ENCODE peak calls at places on chromosomes 13 and 19, in nine cellular contexts. M is mucosa of descending colon, B is SJCRH30, K is endodermal cell, J is sigmoid colon, Z is GM23248, Y is LNCaP clone FGC, D is fibroblast of the aortic adventitia, L is tibial nerve. W is an unnamed sample.

GRCh38 chr19:4069331-4069959 is 2.7 kb upstream of the ZBTB7A start:
- DNase-seq in B (no peak), J (no peak), Y (no peak), Z (no peak), K (peak; percentile 50), L (no peak), D (no peak), M (peak; percentile 87), W (no peak)

GRCh38 chr19:2636897-2637683 is 65.4 kb downstream of the GNG7 start:
- DNase-seq in Y (no peak), B (peak; percentile 44), M (peak; percentile 78), Z (peak; percentile 64), J (peak; percentile 75), D (peak; percentile 37), K (peak; percentile 92), L (no peak), W (peak; percentile 34)

GRCh38 chr13:102651892-102652291 is 43.0 kb downstream of the METTL21C start:
- DNase-seq in J (no peak), M (no peak), Z (no peak), B (no peak), D (peak; percentile 14), L (no peak), K (no peak), Y (no peak), W (no peak)

GRCh38 chr19:8397291-8397690 is 7.1 kb downstream of the RAB11B start:
- DNase-seq in M (peak; percentile 34), K (no peak), D (no peak), Z (no peak), J (no peak), L (no peak), B (no peak), Y (no peak), W (no peak)

GRCh38 chr13:33185853-33186252 is 99.7 kb downstream of the STARD13 start:
- DNase-seq in B (no peak), M (no peak), Z (no peak), D (no peak), Y (no peak), K (peak; percentile 52), J (no peak), L (no peak), W (no peak)

GRCh38 chr19:2661615-2662014 is 40.9 kb downstream of the GNG7 start:
- DNase-seq in K (peak; percentile 71), L (no peak), J (no peak), Z (peak; percentile 15), B (no peak), M (no peak), Y (no peak), D (no peak), W (no peak)

GRCh38 chr13:46667687-46668281 is 114.8 kb downstream of the LRCH1 start:
- DNase-seq in D (peak; percentile 48), L (no peak), Z (peak; percentile 13), J (no peak), M (no peak), K (no peak), B (no peak), Y (no peak), W (no peak)

GRCh38 chr13:41315466-41316047 is 4.5 kb downstream of the NAA16 start:
- DNase-seq in L (no peak), D (peak; percentile 23), J (no peak), B (no peak), Y (no peak), M (no peak), Z (peak; percentile 64), K (no peak), W (no peak)

GRCh38 chr13:59391696-59392095 is 772.0 kb downstream of the DIAPH3 start:
- DNase-seq in B (peak; percentile 61), M (no peak), D (peak; percentile 77), L (no peak), Z (peak; percentile 79), Y (peak; percentile 14), K (peak; percentile 83), J (no peak), W (peak; percentile 75)

GRCh38 chr13:47858042-47858677 is 142.9 kb downstream of the SUCLA2 start:
- DNase-seq in D (no peak), L (no peak), M (no peak), J (no peak), K (no peak), B (no peak), Z (peak; percentile 27), Y (no peak), W (peak; percentile 5)

GRCh38 chr13:102698649-102698980 is 3.8 kb upstream of the METTL21C start:
- DNase-seq in Y (no peak), Z (no peak), B (no peak), L (no peak), K (no peak), M (no peak), D (no peak), J (no peak), W (no peak)

DNA sequence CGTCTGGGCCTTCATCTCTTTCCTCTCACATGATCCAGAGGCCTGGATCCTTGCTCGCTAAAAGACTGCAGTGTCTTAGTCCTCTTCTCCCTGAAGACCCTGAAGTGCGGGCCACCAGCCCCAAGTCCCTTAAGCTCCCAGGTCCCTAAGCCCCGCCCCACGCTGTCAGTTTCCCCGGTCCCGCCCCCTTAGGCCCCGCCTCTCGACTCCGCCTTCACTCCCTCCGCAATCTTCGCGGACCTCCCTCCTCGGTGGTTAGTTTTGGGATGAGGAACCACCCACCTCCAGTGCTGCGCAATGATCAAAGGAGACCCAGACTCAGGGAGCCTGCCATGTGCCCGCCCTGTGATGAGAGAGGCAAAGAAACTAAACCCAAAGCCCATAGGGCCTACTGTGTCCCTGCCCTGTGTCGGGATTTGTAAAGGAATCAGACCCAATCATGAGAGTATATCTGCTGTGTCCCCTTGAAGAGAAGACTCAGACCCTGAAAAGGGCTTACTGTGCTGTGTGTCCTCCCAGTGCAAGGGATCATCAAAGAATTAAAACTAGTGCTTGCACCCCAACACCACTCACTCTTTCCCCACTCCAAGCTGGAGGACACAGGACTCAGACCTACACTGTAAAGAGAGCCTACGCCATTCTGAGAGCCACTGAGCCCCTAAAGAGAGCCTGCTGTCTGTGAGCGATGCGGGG is 3.0 kb upstream of the COX6B1 start:
- DNase-seq in Y (no peak), K (peak; percentile 98), L (peak; percentile 74), Z (peak; percentile 69), B (peak; percentile 76), D (peak; percentile 49), M (peak; percentile 90), J (peak; percentile 93), W (peak; percentile 64)
- H3K4me3 ChIP-seq in Y (peak overlapping the region; percentile 60), K (peak overlapping the region; percentile 79), L (peak overlapping the region; percentile 68), Z (peak overlapping the region; percentile 73), B (peak overlapping the region; percentile 61), D (peak overlapping the region; percentile 59), M (peak overlapping the region; percentile 30), J (peak overlapping the region; percentile 51), W (peak overlapping the region; percentile 62)

DNA sequence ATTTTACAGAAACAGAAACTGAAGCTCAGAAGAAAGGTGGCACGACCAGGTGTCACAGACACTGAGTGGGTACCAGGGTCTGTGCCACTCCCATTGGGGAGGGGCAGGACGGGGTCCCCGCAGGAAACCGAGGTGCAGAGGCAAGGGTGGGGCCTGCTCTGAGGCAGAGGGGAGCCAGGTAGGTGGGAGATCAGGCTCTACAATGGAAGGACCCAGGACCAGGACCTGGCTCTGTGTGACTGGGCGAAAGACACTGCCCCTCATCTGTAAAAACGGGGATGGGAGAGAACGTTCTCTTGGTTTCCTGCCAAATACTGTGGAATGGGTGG is 2.8 kb downstream of the PTGIR start:
- DNase-seq in J (no peak), K (no peak), B (no peak), Y (no peak), L (no peak), Z (no peak), D (no peak), M (no peak), W (no peak)
- H3K4me3 ChIP-seq in J (no peak overlapping the region), K (no peak overlapping the region), B (no peak overlapping the region), Y (no peak overlapping the region), L (no peak overlapping the region), Z (no peak overlapping the region), D (peak overlapping the region; percentile 59), M (no peak overlapping the region), W (no peak overlapping the region)

GRCh38 chr19:1070576-1070930 is 3.6 kb downstream of the ARHGAP45 start:
- DNase-seq in L (no peak), D (no peak), Y (no peak), B (no peak), M (no peak), K (peak; percentile 82), Z (no peak), J (no peak), W (no peak)

GRCh38 chr19:1067341-1068103 is 555 bp downstream of the ARHGAP45 start:
- DNase-seq in L (no peak), M (no peak), J (no peak), D (no peak), Y (no peak), B (no peak), K (no peak), Z (no peak), W (no peak)

GRCh38 chr19:1068111-1069001 is 1.4 kb downstream of the ARHGAP45 start:
- DNase-seq in K (no peak), D (no peak), L (no peak), B (no peak), J (no peak), Z (no peak), Y (no peak), M (peak; percentile 89), W (no peak)

GRCh38 chr19:1070931-1071791 is 4.2 kb downstream of the ARHGAP45 start:
- DNase-seq in M (peak; percentile 67), B (no peak), L (no peak), Z (peak; percentile 39), K (peak; percentile 81), D (no peak), J (no peak), Y (no peak), W (no peak)

GRCh38 chr19:1069009-1069779 is 2.2 kb downstream of the ARHGAP45 start:
- DNase-seq in D (no peak), Y (no peak), J (no peak), K (no peak), L (no peak), M (peak; percentile 92), B (no peak), Z (no peak), W (no peak)
- H3K4me3 ChIP-seq in D (no peak overlapping the region), Y (no peak overlapping the region), J (no peak overlapping the region), K (no peak overlapping the region), L (peak overlapping the region; percentile 55), M (no peak overlapping the region), B (no peak overlapping the region), Z (no peak overlapping the region), W (peak overlapping the region; percentile 40)

GRCh38 chr13:28494861-28495585 is at the start of gene FLT1:
- DNase-seq in L (no peak), B (no peak), Y (no peak), J (no peak), M (peak; percentile 48), Z (peak; percentile 70), D (no peak), K (peak; percentile 92), W (no peak)

GRCh38 chr13:28497143-28497876 is 2.4 kb upstream of the FLT1 start:
- DNase-seq in K (no peak), D (no peak), Z (no peak), M (no peak), J (no peak), B (no peak), Y (no peak), L (no peak), W (no peak)

GRCh38 chr13:28493740-28494536 is 990 bp downstream of the FLT1 start:
- DNase-seq in L (no peak), J (no peak), Y (no peak), D (no peak), Z (peak; percentile 51), M (no peak), K (peak; percentile 76), B (no peak), W (no peak)

GRCh38 chr13:28494537-28494860 is 429 bp downstream of the FLT1 start:
- DNase-seq in M (peak; percentile 46), Z (peak; percentile 59), K (no peak), L (no peak), J (no peak), Y (no peak), D (no peak), B (no peak), W (no peak)

GRCh38 chr13:28495586-28496564 is 947 bp upstream of the FLT1 start:
- DNase-seq in K (peak; percentile 70), Z (peak; percentile 17), L (no peak), B (no peak), Y (no peak), M (no peak), D (no peak), J (no peak), W (no peak)
- H3K4me3 ChIP-seq in K (peak overlapping the region; percentile 78), Z (peak overlapping the region; percentile 74), L (peak overlapping the region; percentile 31), B (no peak overlapping the region), Y (no peak overlapping the region), M (no peak overlapping the region), D (no peak overlapping the region), J (peak overlapping the region; percentile 41), W (no peak overlapping the region)

W was measured in small intestine.